ENCODE peak calls at places on chromosomes 3 and 15, in seven cellular contexts. One of them, this sample, is unnamed.

GRCh38 chr3:73192036-73192738 is 130.7 kb downstream of the EBLN2 start:
- DNase-seq in T1000: no peak
- DNase-seq in NCI-H748 treated with DMSO at 0.1 percent for 48 hours: no peak
- DNase-seq in MM.1S: no peak
- DNase-seq in WERI-Rb-1: peak; percentile 68
- DNase-seq in mesenchymal stem cell: no peak
- DNase-seq in posterior cingulate gyrus: no peak
- DNase-seq in this sample: no peak

GRCh38 chr3:182795383-182795782 is 2.1 kb downstream of the ATP11B start:
- DNase-seq in WERI-Rb-1: no peak
- DNase-seq in T1000: no peak
- DNase-seq in posterior cingulate gyrus: no peak
- DNase-seq in MM.1S: peak; percentile 75
- DNase-seq in mesenchymal stem cell: peak; percentile 38
- DNase-seq in NCI-H748 treated with DMSO at 0.1 percent for 48 hours: no peak
- DNase-seq in this sample: peak; percentile 58

GRCh38 chr3:43638594-43639447 is 17.0 kb upstream of the ANO10 start:
- DNase-seq in NCI-H748 treated with DMSO at 0.1 percent for 48 hours: peak; percentile 5
- DNase-seq in WERI-Rb-1: no peak
- DNase-seq in MM.1S: peak; percentile 78
- DNase-seq in mesenchymal stem cell: no peak
- DNase-seq in posterior cingulate gyrus: no peak
- DNase-seq in T1000: peak; percentile 8
- DNase-seq in this sample: peak; percentile 4

GRCh38 chr3:106114848-106115247 is 246.0 kb upstream of the CBLB start:
- DNase-seq in mesenchymal stem cell: peak; percentile 48
- DNase-seq in NCI-H748 treated with DMSO at 0.1 percent for 48 hours: no peak
- DNase-seq in WERI-Rb-1: no peak
- DNase-seq in T1000: no peak
- DNase-seq in posterior cingulate gyrus: no peak
- DNase-seq in MM.1S: no peak
- DNase-seq in this sample: no peak

GRCh38 chr15:75694241-75695182 is 18.1 kb downstream of the CSPG4 start:
- DNase-seq in WERI-Rb-1: peak; percentile 96
- DNase-seq in MM.1S: no peak
- DNase-seq in T1000: peak; percentile 91
- DNase-seq in mesenchymal stem cell: peak; percentile 96
- DNase-seq in NCI-H748 treated with DMSO at 0.1 percent for 48 hours: no peak
- DNase-seq in posterior cingulate gyrus: peak; percentile 97
- DNase-seq in this sample: peak; percentile 36

GRCh38 chr3:146162561-146162960 is 1.6 kb upstream of the PLOD2 start:
- DNase-seq in mesenchymal stem cell: no peak
- DNase-seq in posterior cingulate gyrus: no peak
- DNase-seq in MM.1S: no peak
- DNase-seq in NCI-H748 treated with DMSO at 0.1 percent for 48 hours: no peak
- DNase-seq in WERI-Rb-1: no peak
- DNase-seq in T1000: no peak
- DNase-seq in this sample: no peak

GRCh38 chr3:49673715-49674490 is at the start of gene APEH:
- DNase-seq in WERI-Rb-1: peak; percentile 99
- DNase-seq in posterior cingulate gyrus: peak; percentile 99
- DNase-seq in NCI-H748 treated with DMSO at 0.1 percent for 48 hours: no peak
- DNase-seq in MM.1S: peak; percentile 98
- DNase-seq in mesenchymal stem cell: peak; percentile 99
- DNase-seq in T1000: no peak
- DNase-seq in this sample: no peak

GRCh38 chr15:83108266-83109219 is 1.1 kb downstream of the TM6SF1 start:
- DNase-seq in T1000: no peak
- DNase-seq in posterior cingulate gyrus: peak; percentile 87
- DNase-seq in mesenchymal stem cell: peak; percentile 55
- DNase-seq in WERI-Rb-1: no peak
- DNase-seq in MM.1S: no peak
- DNase-seq in NCI-H748 treated with DMSO at 0.1 percent for 48 hours: no peak
- DNase-seq in this sample: peak; percentile 14

GRCh38 chr3:159189994-159190669 is 388.3 kb downstream of the MFSD1 start:
- DNase-seq in WERI-Rb-1: no peak
- DNase-seq in MM.1S: no peak
- DNase-seq in NCI-H748 treated with DMSO at 0.1 percent for 48 hours: no peak
- DNase-seq in posterior cingulate gyrus: peak; percentile 68
- DNase-seq in T1000: no peak
- DNase-seq in mesenchymal stem cell: peak; percentile 60
- DNase-seq in this sample: no peak

GRCh38 chr3:72444642-72445223 is 403.5 kb downstream of the SHQ1 start:
- DNase-seq in T1000: no peak
- DNase-seq in mesenchymal stem cell: peak; percentile 36
- DNase-seq in posterior cingulate gyrus: no peak
- DNase-seq in NCI-H748 treated with DMSO at 0.1 percent for 48 hours: no peak
- DNase-seq in MM.1S: peak; percentile 25
- DNase-seq in WERI-Rb-1: no peak
- DNase-seq in this sample: no peak

GRCh38 chr3:151538706-151539403 is 78.0 kb upstream of the IGSF10 start:
- DNase-seq in NCI-H748 treated with DMSO at 0.1 percent for 48 hours: no peak
- DNase-seq in WERI-Rb-1: no peak
- DNase-seq in mesenchymal stem cell: no peak
- DNase-seq in posterior cingulate gyrus: no peak
- DNase-seq in MM.1S: no peak
- DNase-seq in T1000: no peak
- DNase-seq in this sample: peak; percentile 34

GRCh38 chr15:88918738-88919137 is 5.6 kb upstream of the MFGE8 start:
- DNase-seq in NCI-H748 treated with DMSO at 0.1 percent for 48 hours: no peak
- DNase-seq in T1000: peak; percentile 73
- DNase-seq in mesenchymal stem cell: peak; percentile 98
- DNase-seq in posterior cingulate gyrus: no peak
- DNase-seq in WERI-Rb-1: no peak
- DNase-seq in MM.1S: no peak
- DNase-seq in this sample: no peak

GRCh38 chr3:31926543-31926942 is 54.5 kb downstream of the OSBPL10 start:
- DNase-seq in NCI-H748 treated with DMSO at 0.1 percent for 48 hours: no peak
- DNase-seq in MM.1S: no peak
- DNase-seq in mesenchymal stem cell: no peak
- DNase-seq in WERI-Rb-1: no peak
- DNase-seq in T1000: no peak
- DNase-seq in posterior cingulate gyrus: no peak
- DNase-seq in this sample: no peak

GRCh38 chr3:90145094-90145810 is 1037.8 kb downstream of the EPHA3 start:
- DNase-seq in MM.1S: no peak
- DNase-seq in mesenchymal stem cell: peak; percentile 4
- DNase-seq in T1000: no peak
- DNase-seq in NCI-H748 treated with DMSO at 0.1 percent for 48 hours: no peak
- DNase-seq in WERI-Rb-1: no peak
- DNase-seq in posterior cingulate gyrus: peak; percentile 12
- DNase-seq in this sample: no peak

GRCh38 chr3:129442947-129443346 is 2.9 kb downstream of the IFT122 start:
- DNase-seq in NCI-H748 treated with DMSO at 0.1 percent for 48 hours: no peak
- DNase-seq in WERI-Rb-1: no peak
- DNase-seq in T1000: no peak
- DNase-seq in MM.1S: no peak
- DNase-seq in posterior cingulate gyrus: no peak
- DNase-seq in mesenchymal stem cell: no peak
- DNase-seq in this sample: no peak

GRCh38 chr3:58135712-58136543 is 74.8 kb downstream of the DNASE1L3 start:
- DNase-seq in posterior cingulate gyrus: no peak
- DNase-seq in T1000: no peak
- DNase-seq in MM.1S: no peak
- DNase-seq in NCI-H748 treated with DMSO at 0.1 percent for 48 hours: no peak
- DNase-seq in WERI-Rb-1: no peak
- DNase-seq in mesenchymal stem cell: no peak
- DNase-seq in this sample: no peak